ENCODE peak calls at places on chromosomes 16 and 17, in eight cellular contexts. One of them, this sample, is unnamed.

GRCh38 chr16:28202147-28202746 is 9.5 kb downstream of the XPO6 start:
- DNase-seq in fibroblast of pulmonary artery: no peak
- DNase-seq in gastrocnemius medialis: no peak
- DNase-seq in GM23338: peak
- DNase-seq in stomach: no peak
- DNase-seq in heart right ventricle: no peak
- DNase-seq in testis: no peak
- DNase-seq in transverse colon: no peak
- DNase-seq in this sample: no peak

GRCh38 chr16:81275064-81275532 is 36.6 kb downstream of the BCO1 start:
- DNase-seq in stomach: peak
- DNase-seq in GM23338: no peak
- DNase-seq in testis: no peak
- DNase-seq in gastrocnemius medialis: no peak
- DNase-seq in transverse colon: peak
- DNase-seq in heart right ventricle: no peak
- DNase-seq in fibroblast of pulmonary artery: no peak
- DNase-seq in this sample: no peak

GRCh38 chr16:66385415-66385814 is 18.9 kb downstream of the CDH5 start:
- DNase-seq in stomach: no peak
- DNase-seq in testis: no peak
- DNase-seq in GM23338: no peak
- DNase-seq in heart right ventricle: no peak
- DNase-seq in gastrocnemius medialis: no peak
- DNase-seq in transverse colon: no peak
- DNase-seq in fibroblast of pulmonary artery: no peak
- DNase-seq in this sample: no peak

GRCh38 chr17:4648741-4649140 is 7.3 kb upstream of the ALOX15 start:
- DNase-seq in transverse colon: peak
- DNase-seq in stomach: no peak
- DNase-seq in fibroblast of pulmonary artery: peak
- DNase-seq in gastrocnemius medialis: no peak
- DNase-seq in GM23338: no peak
- DNase-seq in heart right ventricle: no peak
- DNase-seq in testis: no peak
- DNase-seq in this sample: no peak

GRCh38 chr16:57263585-57264351 is 18.7 kb downstream of the ARL2BP start:
- DNase-seq in fibroblast of pulmonary artery: no peak
- DNase-seq in GM23338: no peak
- DNase-seq in gastrocnemius medialis: no peak
- DNase-seq in heart right ventricle: no peak
- DNase-seq in stomach: no peak
- DNase-seq in transverse colon: no peak
- DNase-seq in testis: no peak
- DNase-seq in this sample: no peak

GRCh38 chr17:79842656-79843474 is 3.6 kb upstream of the CBX4 start:
- DNase-seq in GM23338: peak
- DNase-seq in testis: no peak
- DNase-seq in transverse colon: peak
- DNase-seq in stomach: no peak
- DNase-seq in heart right ventricle: no peak
- DNase-seq in fibroblast of pulmonary artery: no peak
- DNase-seq in gastrocnemius medialis: no peak
- DNase-seq in this sample: no peak

GRCh38 chr16:58843675-58844074 is 109.6 kb upstream of the GOT2 start:
- DNase-seq in heart right ventricle: no peak
- DNase-seq in testis: no peak
- DNase-seq in GM23338: peak
- DNase-seq in transverse colon: no peak
- DNase-seq in fibroblast of pulmonary artery: peak
- DNase-seq in stomach: no peak
- DNase-seq in gastrocnemius medialis: no peak
- DNase-seq in this sample: no peak

GRCh38 chr17:80030730-80031410 is 4.8 kb downstream of the TBC1D16 start:
- DNase-seq in transverse colon: peak
- DNase-seq in fibroblast of pulmonary artery: no peak
- DNase-seq in heart right ventricle: no peak
- DNase-seq in testis: no peak
- DNase-seq in GM23338: no peak
- DNase-seq in stomach: peak
- DNase-seq in gastrocnemius medialis: no peak
- DNase-seq in this sample: no peak

GRCh38 chr16:12188674-12189249 is 212.2 kb downstream of the SNX29 start:
- DNase-seq in heart right ventricle: no peak
- DNase-seq in stomach: no peak
- DNase-seq in fibroblast of pulmonary artery: no peak
- DNase-seq in gastrocnemius medialis: no peak
- DNase-seq in GM23338: no peak
- DNase-seq in testis: no peak
- DNase-seq in transverse colon: peak
- DNase-seq in this sample: no peak

GRCh38 chr17:4607773-4608187 is 23.5 kb downstream of the SMTNL2 start:
- DNase-seq in fibroblast of pulmonary artery: peak
- DNase-seq in stomach: peak
- DNase-seq in gastrocnemius medialis: no peak
- DNase-seq in testis: peak
- DNase-seq in GM23338: no peak
- DNase-seq in heart right ventricle: peak
- DNase-seq in transverse colon: peak
- DNase-seq in this sample: peak

GRCh38 chr17:80137131-80137530 is 9.8 kb downstream of the EIF4A3 start:
- DNase-seq in gastrocnemius medialis: no peak
- DNase-seq in GM23338: no peak
- DNase-seq in testis: no peak
- DNase-seq in stomach: no peak
- DNase-seq in fibroblast of pulmonary artery: no peak
- DNase-seq in transverse colon: no peak
- DNase-seq in heart right ventricle: no peak
- DNase-seq in this sample: no peak

GRCh38 chr16:6190756-6191155 is 1093.2 kb upstream of the EEF2KMT start:
- DNase-seq in gastrocnemius medialis: no peak
- DNase-seq in fibroblast of pulmonary artery: no peak
- DNase-seq in heart right ventricle: no peak
- DNase-seq in transverse colon: no peak
- DNase-seq in testis: no peak
- DNase-seq in GM23338: no peak
- DNase-seq in stomach: no peak
- DNase-seq in this sample: no peak

GRCh38 chr16:22232277-22233049 is 26.4 kb downstream of the EEF2K start:
- DNase-seq in transverse colon: peak
- DNase-seq in stomach: peak
- DNase-seq in testis: no peak
- DNase-seq in gastrocnemius medialis: no peak
- DNase-seq in fibroblast of pulmonary artery: peak
- DNase-seq in GM23338: no peak
- DNase-seq in heart right ventricle: no peak
- DNase-seq in this sample: no peak

GRCh38 chr17:68809148-68809547 is 146.0 kb downstream of the ABCA8 start:
- DNase-seq in stomach: no peak
- DNase-seq in gastrocnemius medialis: no peak
- DNase-seq in GM23338: no peak
- DNase-seq in testis: no peak
- DNase-seq in fibroblast of pulmonary artery: no peak
- DNase-seq in heart right ventricle: no peak
- DNase-seq in transverse colon: no peak
- DNase-seq in this sample: no peak

GRCh38 chr16:10946308-10946707 is 1.9 kb downstream of the CLEC16A start:
- DNase-seq in gastrocnemius medialis: no peak
- DNase-seq in heart right ventricle: no peak
- DNase-seq in testis: no peak
- DNase-seq in GM23338: peak
- DNase-seq in stomach: no peak
- DNase-seq in transverse colon: no peak
- DNase-seq in fibroblast of pulmonary artery: no peak
- DNase-seq in this sample: no peak

GRCh38 chr17:410674-411401 is 58.2 kb upstream of the RPH3AL start:
- DNase-seq in stomach: no peak
- DNase-seq in transverse colon: peak
- DNase-seq in GM23338: peak
- DNase-seq in gastrocnemius medialis: no peak
- DNase-seq in heart right ventricle: no peak
- DNase-seq in fibroblast of pulmonary artery: peak
- DNase-seq in testis: no peak
- DNase-seq in this sample: no peak

GRCh38 chr17:65055280-65055707 is 1.2 kb downstream of the GNA13 start:
- DNase-seq in gastrocnemius medialis: no peak
- DNase-seq in fibroblast of pulmonary artery: no peak
- DNase-seq in GM23338: no peak
- DNase-seq in transverse colon: no peak
- DNase-seq in heart right ventricle: no peak
- DNase-seq in testis: no peak
- DNase-seq in stomach: no peak
- DNase-seq in this sample: no peak

GRCh38 chr16:679808-680624 is at the start of gene STUB1:
- DNase-seq in transverse colon: peak
- DNase-seq in fibroblast of pulmonary artery: peak
- DNase-seq in heart right ventricle: peak
- DNase-seq in GM23338: peak
- DNase-seq in testis: peak
- DNase-seq in gastrocnemius medialis: peak
- DNase-seq in stomach: peak
- DNase-seq in this sample: peak

GRCh38 chr17:44543213-44543904 is 13.9 kb upstream of the FZD2 start:
- DNase-seq in heart right ventricle: no peak
- DNase-seq in stomach: no peak
- DNase-seq in GM23338: peak
- DNase-seq in fibroblast of pulmonary artery: peak
- DNase-seq in gastrocnemius medialis: no peak
- DNase-seq in testis: no peak
- DNase-seq in transverse colon: no peak
- DNase-seq in this sample: no peak

GRCh38 chr16:56833243-56833970 is 31.6 kb upstream of the SLC12A3 start:
- DNase-seq in fibroblast of pulmonary artery: no peak
- DNase-seq in GM23338: no peak
- DNase-seq in gastrocnemius medialis: no peak
- DNase-seq in heart right ventricle: no peak
- DNase-seq in testis: no peak
- DNase-seq in transverse colon: no peak
- DNase-seq in stomach: no peak
- DNase-seq in this sample: no peak

GRCh38 chr16:85555549-85556455 is 57.3 kb upstream of the GSE1 start:
- DNase-seq in testis: peak
- DNase-seq in stomach: peak
- DNase-seq in GM23338: peak
- DNase-seq in transverse colon: peak
- DNase-seq in gastrocnemius medialis: no peak
- DNase-seq in heart right ventricle: peak
- DNase-seq in fibroblast of pulmonary artery: peak
- DNase-seq in this sample: no peak

GRCh38 chr17:53659181-53659580 is 163.5 kb upstream of the KIF2B start:
- DNase-seq in GM23338: no peak
- DNase-seq in gastrocnemius medialis: no peak
- DNase-seq in transverse colon: no peak
- DNase-seq in fibroblast of pulmonary artery: no peak
- DNase-seq in testis: no peak
- DNase-seq in stomach: no peak
- DNase-seq in heart right ventricle: no peak
- DNase-seq in this sample: no peak

GRCh38 chr17:53662608-53663007 is 160.1 kb upstream of the KIF2B start:
- DNase-seq in heart right ventricle: no peak
- DNase-seq in GM23338: no peak
- DNase-seq in transverse colon: no peak
- DNase-seq in stomach: no peak
- DNase-seq in fibroblast of pulmonary artery: no peak
- DNase-seq in testis: no peak
- DNase-seq in gastrocnemius medialis: no peak
- DNase-seq in this sample: no peak
- TF ChIP-seq CTCF in heart right ventricle: no peak
- TF ChIP-seq CTCF in GM23338: no peak
- TF ChIP-seq CTCF in transverse colon: no peak
- TF ChIP-seq CTCF in stomach: no peak
- TF ChIP-seq CTCF in fibroblast of pulmonary artery: no peak
- TF ChIP-seq CTCF in testis: no peak
- TF ChIP-seq CTCF in gastrocnemius medialis: no peak
- TF ChIP-seq CTCF in this sample: no peak

GRCh38 chr16:2180461-2180860 is 15.9 kb downstream of the CASKIN1 start:
- DNase-seq in GM23338: no peak
- DNase-seq in fibroblast of pulmonary artery: no peak
- DNase-seq in stomach: no peak
- DNase-seq in transverse colon: no peak
- DNase-seq in heart right ventricle: no peak
- DNase-seq in testis: no peak
- DNase-seq in gastrocnemius medialis: no peak
- DNase-seq in this sample: no peak
- TF ChIP-seq CTCF in GM23338: no peak
- TF ChIP-seq CTCF in fibroblast of pulmonary artery: no peak
- TF ChIP-seq CTCF in stomach: no peak
- TF ChIP-seq CTCF in transverse colon: no peak
- TF ChIP-seq CTCF in heart right ventricle: no peak
- TF ChIP-seq CTCF in testis: no peak
- TF ChIP-seq CTCF in gastrocnemius medialis: no peak
- TF ChIP-seq CTCF in this sample: no peak

DNA sequence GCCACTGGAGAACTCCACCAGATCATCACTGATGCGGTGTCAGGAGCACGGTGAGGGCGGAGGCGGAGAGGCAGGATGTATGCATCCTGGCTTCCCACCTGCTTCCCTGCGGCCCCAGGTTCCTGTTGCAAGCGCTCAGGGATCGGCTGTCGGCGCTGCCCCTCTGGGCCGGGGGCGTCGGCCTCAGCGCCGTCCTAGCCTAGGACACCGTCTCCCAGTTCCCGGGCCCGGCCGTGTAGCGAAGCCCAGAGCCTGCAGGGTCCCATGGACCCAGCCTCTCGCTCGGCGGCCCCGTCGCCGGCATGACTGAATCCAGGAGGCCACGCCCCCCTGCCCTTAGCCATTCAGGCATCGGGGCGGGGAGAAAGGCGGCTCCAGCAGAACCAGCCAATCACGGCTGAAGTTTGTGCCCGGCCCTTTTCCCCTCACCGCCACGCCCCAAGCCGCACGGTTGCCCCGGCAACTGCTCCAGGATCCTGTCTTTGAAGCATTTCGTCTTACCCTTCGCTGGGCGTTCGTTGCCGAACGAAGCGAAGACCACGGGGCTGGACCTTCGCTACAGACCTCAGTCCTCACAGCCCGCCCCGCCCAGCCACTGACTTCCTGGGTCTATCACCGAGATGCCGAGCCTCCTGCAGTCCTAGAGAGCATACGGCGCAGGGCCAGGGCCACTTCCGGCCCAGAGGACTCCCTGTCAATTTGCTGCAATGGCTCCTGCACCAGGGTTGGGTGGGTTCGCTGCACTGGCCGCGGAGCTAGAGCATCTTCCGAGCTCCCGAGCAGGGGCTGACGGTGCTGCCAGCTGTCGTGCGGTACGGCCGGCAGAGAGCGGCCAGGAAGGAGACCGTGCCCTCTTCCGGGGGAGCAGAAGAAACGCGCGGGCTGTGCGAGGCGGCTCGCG is 10.6 kb upstream of the ZNF213 start:
- DNase-seq in gastrocnemius medialis: peak
- DNase-seq in stomach: peak
- DNase-seq in testis: peak
- DNase-seq in fibroblast of pulmonary artery: peak
- DNase-seq in GM23338: peak
- DNase-seq in heart right ventricle: peak
- DNase-seq in transverse colon: peak
- DNase-seq in this sample: peak
- TF ChIP-seq CTCF in gastrocnemius medialis: no peak
- TF ChIP-seq CTCF in stomach: no peak
- TF ChIP-seq CTCF in testis: no peak
- TF ChIP-seq CTCF in fibroblast of pulmonary artery: peak
- TF ChIP-seq CTCF in GM23338: no peak
- TF ChIP-seq CTCF in heart right ventricle: peak
- TF ChIP-seq CTCF in transverse colon: no peak
- TF ChIP-seq CTCF in this sample: no peak

GRCh38 chr16:26765087-26765486 is 301.6 kb upstream of the C16orf82 start:
- DNase-seq in testis: no peak
- DNase-seq in fibroblast of pulmonary artery: no peak
- DNase-seq in gastrocnemius medialis: no peak
- DNase-seq in heart right ventricle: no peak
- DNase-seq in stomach: no peak
- DNase-seq in GM23338: peak
- DNase-seq in transverse colon: no peak
- DNase-seq in this sample: no peak
- TF ChIP-seq CTCF in testis: no peak
- TF ChIP-seq CTCF in fibroblast of pulmonary artery: no peak
- TF ChIP-seq CTCF in gastrocnemius medialis: no peak
- TF ChIP-seq CTCF in heart right ventricle: peak
- TF ChIP-seq CTCF in stomach: no peak
- TF ChIP-seq CTCF in GM23338: peak
- TF ChIP-seq CTCF in transverse colon: peak
- TF ChIP-seq CTCF in this sample: no peak